ENCODE peak calls at places on chromosomes 16 and 17, in four cellular contexts. F, X, P and S are unnamed samples.

GRCh38 chr17:76492989-76493501 is 8.2 kb downstream of the RHBDF2 start:
- DNase-seq in F (peak; percentile 68), X (peak; percentile 35), P (no peak), S (peak; percentile 97)

GRCh38 chr16:49465661-49466528 is 92.3 kb downstream of the C16orf78 start:
- DNase-seq in F (no peak), X (no peak), P (no peak), S (no peak)

GRCh38 chr16:7716924-7717323 is 384.3 kb downstream of the RBFOX1 start:
- DNase-seq in F (no peak), X (no peak), P (no peak), S (no peak)

GRCh38 chr17:34222732-34223486 is 32.2 kb upstream of the CCL2 start:
- DNase-seq in F (no peak), X (no peak), P (no peak), S (no peak)

GRCh38 chr16:27767081-27767480 is 217.1 kb downstream of the KATNIP start:
- DNase-seq in F (peak; percentile 2), X (no peak), P (no peak), S (no peak)

GRCh38 chr16:79897444-79898146 is 297.1 kb upstream of the MAF start:
- DNase-seq in F (peak; percentile 53), X (no peak), P (no peak), S (no peak)

GRCh38 chr17:2347805-2348685 is 10.7 kb downstream of the SGSM2 start:
- DNase-seq in F (peak; percentile 66), X (no peak), P (peak; percentile 89), S (no peak)

GRCh38 chr16:48114410-48114809 is 41.4 kb downstream of the ABCC12 start:
- DNase-seq in F (no peak), X (no peak), P (no peak), S (no peak)

GRCh38 chr16:85768225-85768624 is 17.3 kb upstream of the C16orf74 start:
- DNase-seq in F (no peak), X (no peak), P (peak; percentile 54), S (no peak)

GRCh38 chr16:51898872-51899271 is 648.1 kb downstream of the TOX3 start:
- DNase-seq in F (no peak), X (no peak), P (no peak), S (no peak)

GRCh38 chr17:15456972-15457722 is 10.3 kb downstream of the CDRT4 start:
- DNase-seq in F (no peak), X (no peak), P (no peak), S (peak; percentile 12)

GRCh38 chr16:83015871-83016270 is 389.1 kb downstream of the CDH13 start:
- DNase-seq in F (no peak), X (no peak), P (no peak), S (no peak)